ENCODE peak calls at places on chromosome 5, in seven cellular contexts. One of them, this sample, is unnamed.

GRCh38 chr5:91373016-91373415 is 10.1 kb downstream of the ARRDC3 start:
- DNase-seq in IMR-90: no peak
- DNase-seq in AG09309: no peak
- DNase-seq in epithelial cell of esophagus: no peak
- DNase-seq in uterus: no peak
- DNase-seq in lower leg skin: no peak
- DNase-seq in SJSA1: no peak
- DNase-seq in this sample: no peak

GRCh38 chr5:113950186-113950585 is 411.7 kb upstream of the KCNN2 start:
- DNase-seq in IMR-90: no peak
- DNase-seq in AG09309: no peak
- DNase-seq in epithelial cell of esophagus: no peak
- DNase-seq in uterus: no peak
- DNase-seq in lower leg skin: no peak
- DNase-seq in SJSA1: no peak
- DNase-seq in this sample: no peak

GRCh38 chr5:43017438-43017820 is 22.7 kb downstream of the ANXA2R start:
- DNase-seq in IMR-90: peak; percentile 55
- DNase-seq in AG09309: no peak
- DNase-seq in epithelial cell of esophagus: peak; percentile 33
- DNase-seq in uterus: no peak
- DNase-seq in lower leg skin: peak; percentile 90
- DNase-seq in SJSA1: no peak
- DNase-seq in this sample: no peak

GRCh38 chr5:146034127-146034526 is 71.2 kb downstream of the PLAC8L1 start:
- DNase-seq in IMR-90: no peak
- DNase-seq in AG09309: no peak
- DNase-seq in epithelial cell of esophagus: no peak
- DNase-seq in uterus: no peak
- DNase-seq in lower leg skin: no peak
- DNase-seq in SJSA1: no peak
- DNase-seq in this sample: peak; percentile 33

GRCh38 chr5:126846344-126846743 is 69.4 kb downstream of the LMNB1 start:
- DNase-seq in IMR-90: peak; percentile 38
- DNase-seq in AG09309: no peak
- DNase-seq in epithelial cell of esophagus: peak; percentile 11
- DNase-seq in uterus: no peak
- DNase-seq in lower leg skin: no peak
- DNase-seq in SJSA1: no peak
- DNase-seq in this sample: no peak

GRCh38 chr5:89981871-89982773 is 427.4 kb downstream of the CETN3 start:
- DNase-seq in IMR-90: no peak
- DNase-seq in AG09309: no peak
- DNase-seq in epithelial cell of esophagus: no peak
- DNase-seq in uterus: no peak
- DNase-seq in lower leg skin: no peak
- DNase-seq in SJSA1: no peak
- DNase-seq in this sample: no peak

GRCh38 chr5:122091942-122092600 is 14.0 kb upstream of the LOX start:
- DNase-seq in IMR-90: peak; percentile 77
- DNase-seq in AG09309: no peak
- DNase-seq in epithelial cell of esophagus: peak; percentile 66
- DNase-seq in uterus: no peak
- DNase-seq in lower leg skin: no peak
- DNase-seq in SJSA1: no peak
- DNase-seq in this sample: no peak

GRCh38 chr5:859391-859790 is 8.6 kb upstream of the ZDHHC11 start:
- DNase-seq in IMR-90: no peak
- DNase-seq in AG09309: no peak
- DNase-seq in epithelial cell of esophagus: no peak
- DNase-seq in uterus: no peak
- DNase-seq in lower leg skin: no peak
- DNase-seq in SJSA1: no peak
- DNase-seq in this sample: no peak

GRCh38 chr5:143541943-143542797 is 138.7 kb upstream of the NR3C1 start:
- DNase-seq in IMR-90: no peak
- DNase-seq in AG09309: no peak
- DNase-seq in epithelial cell of esophagus: peak; percentile 83
- DNase-seq in uterus: no peak
- DNase-seq in lower leg skin: no peak
- DNase-seq in SJSA1: no peak
- DNase-seq in this sample: no peak

GRCh38 chr5:138240690-138241385 is 27.7 kb upstream of the CDC23 start:
- DNase-seq in IMR-90: no peak
- DNase-seq in AG09309: no peak
- DNase-seq in epithelial cell of esophagus: no peak
- DNase-seq in uterus: no peak
- DNase-seq in lower leg skin: no peak
- DNase-seq in SJSA1: no peak
- DNase-seq in this sample: no peak

GRCh38 chr5:159156839-159157238 is 52.5 kb downstream of the RNF145 start:
- DNase-seq in IMR-90: peak; percentile 83
- DNase-seq in AG09309: peak; percentile 40
- DNase-seq in epithelial cell of esophagus: peak; percentile 83
- DNase-seq in uterus: no peak
- DNase-seq in lower leg skin: no peak
- DNase-seq in SJSA1: peak; percentile 73
- DNase-seq in this sample: no peak

DNA sequence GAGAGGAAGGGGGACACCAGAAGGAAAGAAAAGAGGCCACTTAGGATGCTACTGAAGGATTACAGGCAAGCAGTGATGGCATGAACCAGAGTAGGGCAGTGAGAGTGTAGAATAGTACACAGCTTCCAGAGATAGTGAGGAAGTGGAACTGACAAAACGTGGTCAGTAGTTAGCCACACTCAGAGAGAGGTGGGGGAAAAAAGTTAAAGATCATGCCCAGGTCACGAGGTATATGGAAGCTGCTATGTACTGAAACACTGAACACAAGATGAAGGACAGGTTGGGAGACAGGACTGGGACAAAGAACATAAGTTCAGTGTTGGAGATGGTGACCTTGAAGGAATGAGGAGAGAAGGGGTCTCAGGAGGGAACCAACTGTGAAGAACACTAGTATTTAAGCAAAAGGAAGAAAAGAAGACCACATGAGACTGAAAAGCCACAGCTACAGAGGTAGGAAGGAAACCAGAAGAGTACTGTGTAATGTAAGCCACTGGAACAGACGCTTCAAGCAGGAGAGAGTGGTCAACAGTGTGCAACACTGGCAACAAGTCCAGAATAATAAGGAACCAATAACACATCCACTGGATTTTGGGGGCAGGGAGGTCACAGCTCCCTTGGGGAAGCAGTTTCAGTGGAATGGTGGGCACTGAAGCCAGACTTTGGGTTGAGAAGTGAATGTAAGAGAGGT is 45.5 kb downstream of the ELL2 start:
- DNase-seq in IMR-90: no peak
- DNase-seq in AG09309: no peak
- DNase-seq in epithelial cell of esophagus: no peak
- DNase-seq in uterus: no peak
- DNase-seq in lower leg skin: no peak
- DNase-seq in SJSA1: no peak
- DNase-seq in this sample: no peak
- H3K4me3 ChIP-seq in IMR-90: no peak overlapping the region
- H3K4me3 ChIP-seq in AG09309: no peak overlapping the region
- H3K4me3 ChIP-seq in epithelial cell of esophagus: no peak overlapping the region
- H3K4me3 ChIP-seq in uterus: no peak overlapping the region
- H3K4me3 ChIP-seq in lower leg skin: no peak overlapping the region
- H3K4me3 ChIP-seq in SJSA1: no peak overlapping the region
- H3K4me3 ChIP-seq in this sample: no peak overlapping the region

DNA sequence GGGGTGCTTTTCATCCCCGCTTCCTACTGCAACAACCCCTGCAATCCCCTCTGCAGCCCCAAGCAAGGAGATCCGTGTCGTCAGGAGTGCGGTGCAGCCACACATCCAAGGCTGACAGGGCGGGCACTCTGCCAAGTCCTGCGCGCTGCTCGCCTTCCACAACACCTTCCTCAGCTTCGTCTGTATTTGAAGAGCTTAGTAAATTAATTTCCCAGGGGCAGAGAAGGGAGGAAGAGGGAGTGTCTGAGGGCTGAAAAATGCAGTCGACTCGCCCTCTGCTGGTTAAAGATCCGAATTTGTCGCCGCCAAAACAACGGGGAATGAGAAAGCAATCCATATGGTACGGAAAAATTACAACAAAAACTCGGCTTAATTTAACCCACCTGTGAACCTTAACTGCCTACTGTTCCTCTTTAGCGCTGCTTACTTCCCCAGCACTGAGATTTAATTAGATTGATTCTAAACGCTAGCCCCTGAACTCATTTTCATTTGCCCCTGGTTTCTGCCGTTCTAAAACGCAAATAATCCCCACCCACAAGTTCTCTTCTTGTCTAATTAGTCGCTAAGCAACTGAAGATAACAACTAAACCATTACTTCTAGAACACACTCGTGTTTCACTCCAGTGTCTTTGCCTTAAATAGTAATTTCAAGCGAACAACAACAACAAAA is 10.9 kb upstream of the PCDHB1 start:
- DNase-seq in IMR-90: no peak
- DNase-seq in AG09309: no peak
- DNase-seq in epithelial cell of esophagus: peak; percentile 57
- DNase-seq in uterus: peak; percentile 18
- DNase-seq in lower leg skin: no peak
- DNase-seq in SJSA1: no peak
- DNase-seq in this sample: no peak
- H3K4me3 ChIP-seq in IMR-90: no peak overlapping the region
- H3K4me3 ChIP-seq in AG09309: no peak overlapping the region
- H3K4me3 ChIP-seq in epithelial cell of esophagus: peak overlapping the region; percentile 23
- H3K4me3 ChIP-seq in uterus: peak overlapping the region; percentile 23
- H3K4me3 ChIP-seq in lower leg skin: no peak overlapping the region
- H3K4me3 ChIP-seq in SJSA1: no peak overlapping the region
- H3K4me3 ChIP-seq in this sample: peak overlapping the region; percentile 65

DNA sequence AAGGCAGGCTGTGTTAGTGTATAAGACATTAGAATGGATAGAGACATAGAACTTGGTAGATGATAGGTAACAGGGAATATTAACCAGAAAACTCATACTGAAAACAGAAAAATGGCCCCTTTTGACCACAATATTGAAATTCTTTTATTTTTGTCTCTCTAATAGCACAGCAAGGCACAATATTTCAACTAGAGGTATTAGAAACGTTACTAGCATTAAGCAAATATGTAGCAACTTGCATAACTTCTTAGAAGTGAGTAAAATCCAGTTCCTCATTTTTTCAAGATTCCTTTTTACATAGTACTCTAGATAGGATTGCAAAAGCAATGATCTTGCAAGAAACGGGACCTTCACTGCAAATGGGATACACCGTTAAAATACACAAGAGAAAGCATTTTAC is 102.7 kb upstream of the VCAN start:
- DNase-seq in IMR-90: no peak
- DNase-seq in AG09309: peak; percentile 43
- DNase-seq in epithelial cell of esophagus: no peak
- DNase-seq in uterus: no peak
- DNase-seq in lower leg skin: no peak
- DNase-seq in SJSA1: no peak
- DNase-seq in this sample: no peak
- H3K4me3 ChIP-seq in IMR-90: no peak overlapping the region
- H3K4me3 ChIP-seq in AG09309: no peak overlapping the region
- H3K4me3 ChIP-seq in epithelial cell of esophagus: no peak overlapping the region
- H3K4me3 ChIP-seq in uterus: no peak overlapping the region
- H3K4me3 ChIP-seq in lower leg skin: no peak overlapping the region
- H3K4me3 ChIP-seq in SJSA1: no peak overlapping the region
- H3K4me3 ChIP-seq in this sample: no peak overlapping the region

GRCh38 chr5:120258123-120258522 is 206.0 kb upstream of the PRR16 start:
- DNase-seq in IMR-90: no peak
- DNase-seq in AG09309: no peak
- DNase-seq in epithelial cell of esophagus: no peak
- DNase-seq in uterus: no peak
- DNase-seq in lower leg skin: no peak
- DNase-seq in SJSA1: no peak
- DNase-seq in this sample: no peak
- H3K4me3 ChIP-seq in IMR-90: no peak overlapping the region
- H3K4me3 ChIP-seq in AG09309: no peak overlapping the region
- H3K4me3 ChIP-seq in epithelial cell of esophagus: no peak overlapping the region
- H3K4me3 ChIP-seq in uterus: no peak overlapping the region
- H3K4me3 ChIP-seq in lower leg skin: no peak overlapping the region
- H3K4me3 ChIP-seq in SJSA1: no peak overlapping the region
- H3K4me3 ChIP-seq in this sample: no peak overlapping the region

GRCh38 chr5:142317673-142318261 is 7.1 kb downstream of the SPRY4 start:
- DNase-seq in IMR-90: no peak
- DNase-seq in AG09309: no peak
- DNase-seq in epithelial cell of esophagus: no peak
- DNase-seq in uterus: no peak
- DNase-seq in lower leg skin: no peak
- DNase-seq in SJSA1: no peak
- DNase-seq in this sample: no peak
- H3K4me3 ChIP-seq in IMR-90: no peak overlapping the region
- H3K4me3 ChIP-seq in AG09309: no peak overlapping the region
- H3K4me3 ChIP-seq in epithelial cell of esophagus: no peak overlapping the region
- H3K4me3 ChIP-seq in uterus: no peak overlapping the region
- H3K4me3 ChIP-seq in lower leg skin: no peak overlapping the region
- H3K4me3 ChIP-seq in SJSA1: no peak overlapping the region
- H3K4me3 ChIP-seq in this sample: no peak overlapping the region

GRCh38 chr5:142215915-142216681 is 107.5 kb downstream of the NDFIP1 start:
- DNase-seq in IMR-90: peak; percentile 98
- DNase-seq in AG09309: peak; percentile 97
- DNase-seq in epithelial cell of esophagus: peak; percentile 88
- DNase-seq in uterus: peak; percentile 74
- DNase-seq in lower leg skin: peak; percentile 89
- DNase-seq in SJSA1: peak; percentile 99
- DNase-seq in this sample: peak; percentile 91
- H3K4me3 ChIP-seq in IMR-90: no peak overlapping the region
- H3K4me3 ChIP-seq in AG09309: peak overlapping the region; percentile 7
- H3K4me3 ChIP-seq in epithelial cell of esophagus: no peak overlapping the region
- H3K4me3 ChIP-seq in uterus: no peak overlapping the region
- H3K4me3 ChIP-seq in lower leg skin: no peak overlapping the region
- H3K4me3 ChIP-seq in SJSA1: no peak overlapping the region
- H3K4me3 ChIP-seq in this sample: peak overlapping the region; percentile 43